ENCODE peak calls at places on chromosome 3, in nine cellular contexts. U is CD4-positive, CD25-positive, alpha-beta regulatory T cell; J is endothelial cell; H is epithelial cell of esophagus; M is NCI-H1694; Q is dermis blood vessel endothelial cell; N is NCI-H1092; E is H9; B is adipocyte. G is an unnamed sample.

GRCh38 chr3:45907769-45908705 is 21.7 kb downstream of the CCR9 start:
- DNase-seq in U (peak), J (no peak), H (peak), M (no peak), Q (no peak), N (no peak), E (no peak), B (peak), G (no peak)

GRCh38 chr3:4656059-4656458 is 162.9 kb downstream of the ITPR1 start:
- DNase-seq in U (no peak), J (peak), H (peak), M (peak), Q (peak), N (peak), E (peak), B (peak), G (peak)

GRCh38 chr3:14265246-14265962 is 86.8 kb downstream of the LSM3 start:
- DNase-seq in U (no peak), J (no peak), H (peak), M (no peak), Q (no peak), N (no peak), E (no peak), B (peak), G (no peak)

GRCh38 chr3:38251197-38251596 is 14.4 kb upstream of the SLC22A13 start:
- DNase-seq in U (no peak), J (no peak), H (no peak), M (no peak), Q (no peak), N (no peak), E (no peak), B (no peak), G (no peak)

GRCh38 chr3:16486951-16487480 is 26.5 kb downstream of the RFTN1 start:
- DNase-seq in U (no peak), J (no peak), H (no peak), M (no peak), Q (no peak), N (no peak), E (no peak), B (no peak), G (peak)

GRCh38 chr3:48408823-48409281 is 21.0 kb downstream of the PLXNB1 start:
- DNase-seq in U (no peak), J (no peak), H (no peak), M (no peak), Q (no peak), N (no peak), E (peak), B (no peak), G (no peak)

GRCh38 chr3:115275897-115276296 is 128.8 kb upstream of the ZBTB20 start:
- DNase-seq in U (no peak), J (no peak), H (no peak), M (no peak), Q (no peak), N (no peak), E (no peak), B (peak), G (no peak)

GRCh38 chr3:49133226-49133951 is 539 bp upstream of the LAMB2 start:
- DNase-seq in U (no peak), J (peak), H (peak), M (no peak), Q (peak), N (peak), E (peak), B (peak), G (peak)

GRCh38 chr3:117885046-117885445 is 1149.6 kb downstream of the IGSF11 start:
- DNase-seq in U (no peak), J (no peak), H (no peak), M (no peak), Q (no peak), N (no peak), E (no peak), B (no peak), G (no peak)

GRCh38 chr3:31624054-31624709 is 91.5 kb downstream of the STT3B start:
- DNase-seq in U (no peak), J (no peak), H (no peak), M (no peak), Q (no peak), N (no peak), E (no peak), B (no peak), G (no peak)

GRCh38 chr3:195153121-195153520 is 117.8 kb downstream of the XXYLT1 start:
- DNase-seq in U (no peak), J (no peak), H (no peak), M (peak), Q (no peak), N (peak), E (peak), B (no peak), G (no peak)

GRCh38 chr3:186400026-186400425 is 38.0 kb upstream of the DGKG start:
- DNase-seq in U (no peak), J (no peak), H (no peak), M (no peak), Q (no peak), N (no peak), E (no peak), B (no peak), G (no peak)